ENCODE peak calls at places on chromosomes 3 and 15, in seven cellular contexts. One of them, this sample, is unnamed.

GRCh38 chr3:119221779-119222320 is 18.8 kb downstream of the B4GALT4 start:
- DNase-seq in psoas muscle: no peak
- DNase-seq in right cardiac atrium: no peak
- DNase-seq in sigmoid colon: no peak
- DNase-seq in cardiac muscle cell: peak; percentile 47
- DNase-seq in SJSA1: no peak
- DNase-seq in tibial nerve: no peak
- DNase-seq in this sample: no peak

GRCh38 chr3:184716652-184717607 is 5.1 kb upstream of the MAGEF1 start:
- DNase-seq in SJSA1: peak; percentile 38
- DNase-seq in tibial nerve: no peak
- DNase-seq in cardiac muscle cell: peak; percentile 66
- DNase-seq in right cardiac atrium: peak; percentile 74
- DNase-seq in sigmoid colon: no peak
- DNase-seq in psoas muscle: no peak
- DNase-seq in this sample: no peak

GRCh38 chr3:6560259-6560658 is 300.7 kb upstream of the GRM7 start:
- DNase-seq in psoas muscle: no peak
- DNase-seq in SJSA1: no peak
- DNase-seq in tibial nerve: no peak
- DNase-seq in cardiac muscle cell: no peak
- DNase-seq in sigmoid colon: no peak
- DNase-seq in right cardiac atrium: no peak
- DNase-seq in this sample: no peak

GRCh38 chr3:190048831-190049541 is 71.7 kb downstream of the P3H2 start:
- DNase-seq in psoas muscle: no peak
- DNase-seq in SJSA1: no peak
- DNase-seq in sigmoid colon: no peak
- DNase-seq in cardiac muscle cell: peak; percentile 75
- DNase-seq in right cardiac atrium: no peak
- DNase-seq in tibial nerve: no peak
- DNase-seq in this sample: no peak

GRCh38 chr15:55356985-55357585 is 38.1 kb downstream of the PIGB start:
- DNase-seq in tibial nerve: no peak
- DNase-seq in SJSA1: no peak
- DNase-seq in cardiac muscle cell: no peak
- DNase-seq in right cardiac atrium: no peak
- DNase-seq in psoas muscle: no peak
- DNase-seq in sigmoid colon: no peak
- DNase-seq in this sample: no peak

GRCh38 chr3:33717616-33717865 is 513 bp downstream of the CLASP2 start:
- DNase-seq in right cardiac atrium: no peak
- DNase-seq in cardiac muscle cell: peak; percentile 73
- DNase-seq in tibial nerve: no peak
- DNase-seq in psoas muscle: peak; percentile 70
- DNase-seq in SJSA1: peak; percentile 56
- DNase-seq in sigmoid colon: peak; percentile 84
- DNase-seq in this sample: no peak

GRCh38 chr3:50665603-50666115 is 9.1 kb upstream of the DOCK3 start:
- DNase-seq in right cardiac atrium: no peak
- DNase-seq in sigmoid colon: peak; percentile 36
- DNase-seq in cardiac muscle cell: no peak
- DNase-seq in psoas muscle: no peak
- DNase-seq in tibial nerve: no peak
- DNase-seq in SJSA1: no peak
- DNase-seq in this sample: no peak

GRCh38 chr3:197802505-197803459 is 11.7 kb downstream of the LRCH3 start:
- DNase-seq in tibial nerve: no peak
- DNase-seq in right cardiac atrium: no peak
- DNase-seq in SJSA1: no peak
- DNase-seq in cardiac muscle cell: no peak
- DNase-seq in psoas muscle: no peak
- DNase-seq in sigmoid colon: no peak
- DNase-seq in this sample: no peak

GRCh38 chr3:149975919-149976318 is 5.2 kb upstream of the PFN2 start:
- DNase-seq in sigmoid colon: no peak
- DNase-seq in right cardiac atrium: no peak
- DNase-seq in cardiac muscle cell: no peak
- DNase-seq in psoas muscle: no peak
- DNase-seq in SJSA1: no peak
- DNase-seq in tibial nerve: no peak
- DNase-seq in this sample: no peak

GRCh38 chr3:39296197-39297077 is 16.6 kb upstream of the CX3CR1 start:
- DNase-seq in right cardiac atrium: no peak
- DNase-seq in tibial nerve: no peak
- DNase-seq in SJSA1: no peak
- DNase-seq in cardiac muscle cell: no peak
- DNase-seq in sigmoid colon: no peak
- DNase-seq in psoas muscle: no peak
- DNase-seq in this sample: no peak

GRCh38 chr15:62726461-62726860 is 316.1 kb upstream of the TPM1 start:
- DNase-seq in sigmoid colon: no peak
- DNase-seq in right cardiac atrium: no peak
- DNase-seq in tibial nerve: no peak
- DNase-seq in cardiac muscle cell: no peak
- DNase-seq in SJSA1: no peak
- DNase-seq in psoas muscle: no peak
- DNase-seq in this sample: no peak

DNA sequence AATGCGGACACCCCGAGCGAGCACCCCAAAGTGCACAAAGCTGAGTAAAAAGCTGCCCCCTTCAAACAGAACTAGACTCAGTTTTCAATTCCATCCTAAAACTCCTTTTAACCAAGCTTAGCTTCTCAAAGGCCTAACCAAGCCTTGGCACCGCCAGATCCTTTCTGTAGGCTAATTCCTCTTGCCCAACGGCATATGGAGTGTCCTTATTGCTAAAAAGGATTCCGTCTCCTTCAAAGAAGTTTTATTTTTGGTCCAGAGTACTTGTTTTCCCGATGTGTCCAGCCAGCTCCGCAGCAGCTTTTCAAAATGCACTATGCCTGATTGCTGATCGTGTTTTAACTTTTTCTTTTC is 5.3 kb downstream of the BHLHE40 start:
- DNase-seq in tibial nerve: no peak
- DNase-seq in psoas muscle: no peak
- DNase-seq in cardiac muscle cell: no peak
- DNase-seq in sigmoid colon: no peak
- DNase-seq in right cardiac atrium: no peak
- DNase-seq in SJSA1: no peak
- DNase-seq in this sample: no peak
- H3K4me1 ChIP-seq in tibial nerve: peaks cover 52% of the 10 kb centered on the region
- H3K4me1 ChIP-seq in psoas muscle: peaks cover 45% of the 10 kb centered on the region
- H3K4me1 ChIP-seq in cardiac muscle cell: peaks cover 33% of the 10 kb centered on the region
- H3K4me1 ChIP-seq in sigmoid colon: peaks cover 66% of the 10 kb centered on the region
- H3K4me1 ChIP-seq in right cardiac atrium: peaks cover 7% of the 10 kb centered on the region
- H3K4me1 ChIP-seq in SJSA1: peaks cover 82% of the 10 kb centered on the region
- H3K4me1 ChIP-seq in this sample: no peaks in the 10 kb centered on the region

GRCh38 chr15:64146520-64146884 is 5.0 kb upstream of the SNX22 start:
- DNase-seq in tibial nerve: no peak
- DNase-seq in cardiac muscle cell: no peak
- DNase-seq in psoas muscle: no peak
- DNase-seq in SJSA1: no peak
- DNase-seq in sigmoid colon: no peak
- DNase-seq in right cardiac atrium: no peak
- DNase-seq in this sample: no peak
- H3K27ac ChIP-seq in tibial nerve: no peak overlapping the region
- H3K27ac ChIP-seq in cardiac muscle cell: peak overlapping the region; percentile 55
- H3K27ac ChIP-seq in psoas muscle: no peak overlapping the region
- H3K27ac ChIP-seq in SJSA1: no peak overlapping the region
- H3K27ac ChIP-seq in sigmoid colon: no peak overlapping the region
- H3K27ac ChIP-seq in right cardiac atrium: peak overlapping the region; percentile 31
- H3K27ac ChIP-seq in this sample: no peak overlapping the region

DNA sequence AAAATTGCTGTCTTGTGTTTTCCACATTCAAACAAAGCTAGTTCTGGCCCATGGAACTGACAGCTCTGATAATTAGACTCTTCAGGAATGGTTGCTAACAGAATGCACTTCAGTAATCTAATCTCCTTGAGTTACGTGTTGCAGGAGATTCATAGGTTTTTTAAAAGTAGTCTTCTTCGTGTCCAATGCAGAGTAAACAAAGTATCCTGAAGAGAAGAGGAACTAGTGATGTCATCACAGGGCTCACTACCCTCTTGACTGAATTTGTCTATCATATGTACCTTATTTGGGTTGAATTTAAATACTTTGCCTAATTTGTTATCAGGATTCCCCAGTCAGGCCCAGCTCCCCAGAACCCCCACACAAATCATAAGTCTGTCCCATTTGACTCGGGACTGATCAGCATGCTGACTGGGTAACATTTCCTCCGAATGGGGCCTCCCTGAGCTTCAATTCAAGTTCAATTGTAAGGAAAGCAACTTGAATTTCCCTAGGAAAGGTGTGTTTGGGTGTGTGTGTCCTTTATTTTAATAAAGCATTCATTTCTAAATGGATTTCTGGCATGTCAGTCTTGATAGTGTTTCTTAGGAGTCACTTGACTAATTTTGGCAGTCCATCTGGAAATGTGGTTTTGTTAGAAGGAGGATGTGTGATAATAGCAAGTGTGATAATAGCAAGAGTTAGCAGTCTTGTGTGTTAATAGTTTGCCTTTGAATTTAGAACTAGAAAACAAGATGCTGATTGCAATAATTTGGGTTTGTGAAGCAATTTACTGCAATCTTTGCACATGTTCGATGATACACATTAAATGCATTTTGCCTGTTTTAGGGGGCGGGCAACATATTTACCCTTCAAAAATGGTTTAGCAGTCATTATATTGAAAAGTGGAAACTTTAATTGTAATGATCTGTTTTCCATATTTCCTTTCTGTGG is 21.9 kb downstream of the OXNAD1 start:
- DNase-seq in cardiac muscle cell: peak; percentile 66
- DNase-seq in sigmoid colon: no peak
- DNase-seq in right cardiac atrium: no peak
- DNase-seq in tibial nerve: no peak
- DNase-seq in psoas muscle: no peak
- DNase-seq in SJSA1: no peak
- DNase-seq in this sample: no peak
- H3K4me3 ChIP-seq in cardiac muscle cell: no peak overlapping the region
- H3K4me3 ChIP-seq in sigmoid colon: no peak overlapping the region
- H3K4me3 ChIP-seq in right cardiac atrium: no peak overlapping the region
- H3K4me3 ChIP-seq in tibial nerve: no peak overlapping the region
- H3K4me3 ChIP-seq in psoas muscle: no peak overlapping the region
- H3K4me3 ChIP-seq in SJSA1: no peak overlapping the region
- H3K4me3 ChIP-seq in this sample: no peak overlapping the region

GRCh38 chr3:58387650-58388546 is 45.7 kb downstream of the PDHB start:
- DNase-seq in cardiac muscle cell: no peak
- DNase-seq in psoas muscle: no peak
- DNase-seq in tibial nerve: no peak
- DNase-seq in SJSA1: no peak
- DNase-seq in sigmoid colon: no peak
- DNase-seq in right cardiac atrium: no peak
- DNase-seq in this sample: no peak

GRCh38 chr3:58384381-58385090 is 49.1 kb downstream of the PDHB start:
- DNase-seq in sigmoid colon: no peak
- DNase-seq in tibial nerve: no peak
- DNase-seq in SJSA1: no peak
- DNase-seq in right cardiac atrium: no peak
- DNase-seq in psoas muscle: no peak
- DNase-seq in cardiac muscle cell: no peak
- DNase-seq in this sample: no peak

GRCh38 chr3:58388550-58389061 is 45.0 kb downstream of the PDHB start:
- DNase-seq in cardiac muscle cell: peak; percentile 67
- DNase-seq in tibial nerve: no peak
- DNase-seq in right cardiac atrium: no peak
- DNase-seq in sigmoid colon: no peak
- DNase-seq in SJSA1: no peak
- DNase-seq in psoas muscle: no peak
- DNase-seq in this sample: no peak

GRCh38 chr3:58383904-58384303 is 49.7 kb downstream of the PDHB start:
- DNase-seq in tibial nerve: no peak
- DNase-seq in SJSA1: peak; percentile 79
- DNase-seq in right cardiac atrium: no peak
- DNase-seq in sigmoid colon: no peak
- DNase-seq in psoas muscle: peak; percentile 29
- DNase-seq in cardiac muscle cell: peak; percentile 97
- DNase-seq in this sample: no peak

DNA sequence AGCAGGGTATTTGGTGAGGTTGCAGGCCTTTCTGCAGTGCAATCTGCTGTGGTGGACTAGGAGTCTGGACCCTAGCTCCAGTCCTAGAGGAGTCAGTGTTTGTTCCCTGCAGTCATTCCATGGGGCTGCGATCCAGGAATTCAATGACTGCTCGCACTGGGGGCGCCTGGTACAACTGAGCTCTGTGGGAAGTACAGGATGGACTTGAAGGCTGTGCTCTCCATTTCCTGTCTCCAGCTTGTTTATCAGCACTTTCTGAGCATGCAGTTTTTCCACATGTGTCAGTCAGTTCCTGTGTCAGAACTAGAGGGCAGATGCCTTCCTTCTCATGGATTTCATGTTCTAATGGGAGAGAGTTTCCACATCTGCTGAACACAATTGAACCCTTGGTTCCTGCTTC is 46.7 kb downstream of the PDHB start:
- DNase-seq in right cardiac atrium: peak; percentile 79
- DNase-seq in sigmoid colon: no peak
- DNase-seq in cardiac muscle cell: peak; percentile 90
- DNase-seq in psoas muscle: no peak
- DNase-seq in tibial nerve: no peak
- DNase-seq in SJSA1: peak; percentile 53
- DNase-seq in this sample: no peak
- H3K4me1 ChIP-seq in right cardiac atrium: peaks cover 7% of the 10 kb centered on the region
- H3K4me1 ChIP-seq in sigmoid colon: peaks cover 65% of the 10 kb centered on the region
- H3K4me1 ChIP-seq in cardiac muscle cell: peaks cover 25% of the 10 kb centered on the region
- H3K4me1 ChIP-seq in psoas muscle: peaks cover 7% of the 10 kb centered on the region
- H3K4me1 ChIP-seq in tibial nerve: peaks cover 19% of the 10 kb centered on the region
- H3K4me1 ChIP-seq in SJSA1: peaks cover 52% of the 10 kb centered on the region
- H3K4me1 ChIP-seq in this sample: no peaks in the 10 kb centered on the region

GRCh38 chr15:88645171-88646087 is 6.6 kb downstream of the ISG20 start:
- DNase-seq in sigmoid colon: peak; percentile 27
- DNase-seq in right cardiac atrium: no peak
- DNase-seq in cardiac muscle cell: no peak
- DNase-seq in SJSA1: no peak
- DNase-seq in tibial nerve: no peak
- DNase-seq in psoas muscle: no peak
- DNase-seq in this sample: peak; percentile 40
- H3K27ac ChIP-seq in sigmoid colon: no peak overlapping the region
- H3K27ac ChIP-seq in right cardiac atrium: no peak overlapping the region
- H3K27ac ChIP-seq in cardiac muscle cell: no peak overlapping the region
- H3K27ac ChIP-seq in SJSA1: no peak overlapping the region
- H3K27ac ChIP-seq in tibial nerve: peak overlapping the region; percentile 96
- H3K27ac ChIP-seq in psoas muscle: no peak overlapping the region
- H3K27ac ChIP-seq in this sample: no peak overlapping the region

DNA sequence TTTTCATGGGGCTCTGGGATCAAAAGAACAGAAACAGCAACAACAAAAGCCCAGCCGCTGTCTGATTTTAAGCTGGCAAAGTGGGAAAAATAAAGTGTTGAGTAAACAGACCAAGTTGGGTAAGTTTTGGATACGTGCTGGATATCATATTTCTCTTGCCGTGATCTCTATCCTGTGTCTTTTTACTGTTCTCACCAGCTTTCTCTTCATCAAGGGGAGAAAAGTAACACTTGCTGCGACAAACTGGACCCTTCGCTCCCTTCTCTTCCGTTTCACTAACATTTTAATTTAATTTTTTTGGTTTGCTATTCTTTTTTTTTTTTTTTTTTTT is 356 bp downstream of the TMEM45A start:
- DNase-seq in cardiac muscle cell: no peak
- DNase-seq in sigmoid colon: no peak
- DNase-seq in psoas muscle: no peak
- DNase-seq in SJSA1: no peak
- DNase-seq in tibial nerve: no peak
- DNase-seq in right cardiac atrium: no peak
- DNase-seq in this sample: no peak
- H3K4me3 ChIP-seq in cardiac muscle cell: peak overlapping the region; percentile 43
- H3K4me3 ChIP-seq in sigmoid colon: peak overlapping the region; percentile 64
- H3K4me3 ChIP-seq in psoas muscle: peak overlapping the region; percentile 69
- H3K4me3 ChIP-seq in SJSA1: peak overlapping the region; percentile 45
- H3K4me3 ChIP-seq in tibial nerve: peak overlapping the region; percentile 56
- H3K4me3 ChIP-seq in right cardiac atrium: peak overlapping the region; percentile 68
- H3K4me3 ChIP-seq in this sample: peak overlapping the region; percentile 61

This sample was measured in right lobe of liver.